ENCODE peak calls at places on chromosomes 16 and 17, in nine cellular contexts. L is lower leg skin, T is MG63, E is A549, Q is ascending aorta, H is colonic mucosa, R is adrenal gland, Y is endothelial cell of umbilical vein, G is stomach. F is an unnamed sample.

GRCh38 chr17:62562656-62563055 is 64.8 kb upstream of the MRC2 start:
- DNase-seq in L (no peak), T (peak), E (peak), Q (no peak), H (peak), R (peak), Y (peak), G (no peak), F (no peak)

GRCh38 chr16:7548796-7549318 is 216.2 kb downstream of the RBFOX1 start:
- DNase-seq in L (no peak), T (no peak), E (no peak), Q (no peak), H (no peak), R (no peak), Y (no peak), G (no peak), F (no peak)

GRCh38 chr16:75420987-75421819 is 12.1 kb downstream of the CFDP1 start:
- DNase-seq in L (peak), T (no peak), E (peak), Q (no peak), H (peak), R (peak), Y (no peak), G (peak), F (no peak)

GRCh38 chr16:31464348-31464769 is 5.1 kb downstream of the ARMC5 start:
- DNase-seq in L (no peak), T (no peak), E (no peak), Q (peak), H (peak), R (peak), Y (no peak), G (no peak), F (no peak)

GRCh38 chr17:21164226-21165019 is 37.7 kb downstream of the DHRS7B start:
- DNase-seq in L (no peak), T (no peak), E (no peak), Q (no peak), H (no peak), R (no peak), Y (no peak), G (no peak), F (peak)

GRCh38 chr16:57471852-57472664 is 9.6 kb downstream of the POLR2C start:
- DNase-seq in L (peak), T (no peak), E (peak), Q (peak), H (peak), R (no peak), Y (no peak), G (no peak), F (no peak)

GRCh38 chr16:27651299-27651698 is 101.4 kb downstream of the KATNIP start:
- DNase-seq in L (no peak), T (no peak), E (no peak), Q (no peak), H (no peak), R (no peak), Y (no peak), G (no peak), F (no peak)

GRCh38 chr17:77948690-77949114 is 9.8 kb upstream of the TNRC6C start:
- DNase-seq in L (peak), T (no peak), E (peak), Q (peak), H (no peak), R (peak), Y (peak), G (no peak), F (no peak)

GRCh38 chr16:55478827-55479559 is at the start of gene MMP2:
- DNase-seq in L (peak), T (peak), E (no peak), Q (peak), H (peak), R (peak), Y (peak), G (peak), F (no peak)

GRCh38 chr16:49884033-49884707 is 28.3 kb upstream of the ZNF423 start:
- DNase-seq in L (no peak), T (no peak), E (no peak), Q (no peak), H (peak), R (no peak), Y (no peak), G (no peak), F (no peak)

GRCh38 chr16:55391760-55392375 is 67.9 kb downstream of the IRX6 start:
- DNase-seq in L (no peak), T (no peak), E (no peak), Q (no peak), H (no peak), R (no peak), Y (no peak), G (no peak), F (no peak)

GRCh38 chr16:49890876-49891275 is 35.0 kb upstream of the ZNF423 start:
- DNase-seq in L (no peak), T (no peak), E (peak), Q (no peak), H (peak), R (no peak), Y (peak), G (no peak), F (peak)

GRCh38 chr16:17225551-17225950 is 245.2 kb downstream of the XYLT1 start:
- DNase-seq in L (no peak), T (no peak), E (no peak), Q (no peak), H (no peak), R (no peak), Y (no peak), G (no peak), F (no peak)

GRCh38 chr16:65095090-65095728 is 26.7 kb downstream of the CDH11 start:
- DNase-seq in L (no peak), T (no peak), E (no peak), Q (no peak), H (no peak), R (no peak), Y (no peak), G (no peak), F (no peak)

GRCh38 chr16:11989238-11990160 is 13.0 kb downstream of the SNX29 start:
- DNase-seq in L (no peak), T (no peak), E (no peak), Q (no peak), H (no peak), R (no peak), Y (no peak), G (no peak), F (no peak)

GRCh38 chr16:57045694-57046381 is 46.5 kb upstream of the CPNE2 start:
- DNase-seq in L (peak), T (no peak), E (peak), Q (peak), H (peak), R (peak), Y (peak), G (peak), F (peak)

GRCh38 chr17:31672161-31672819 is 186.8 kb downstream of the COPRS start:
- DNase-seq in L (peak), T (peak), E (no peak), Q (no peak), H (no peak), R (no peak), Y (no peak), G (no peak), F (no peak)

GRCh38 chr16:71673190-71673956 is 47.4 kb downstream of the MARVELD3 start:
- DNase-seq in L (no peak), T (no peak), E (no peak), Q (no peak), H (no peak), R (no peak), Y (no peak), G (no peak), F (no peak)

GRCh38 chr17:36610472-36610871 is 9.1 kb downstream of the MRM1 start:
- DNase-seq in L (no peak), T (peak), E (no peak), Q (no peak), H (no peak), R (peak), Y (no peak), G (no peak), F (no peak)

GRCh38 chr17:59465949-59466307 is 99.5 kb upstream of the DHX40 start:
- DNase-seq in L (no peak), T (no peak), E (no peak), Q (no peak), H (no peak), R (no peak), Y (no peak), G (no peak), F (no peak)

GRCh38 chr16:27506771-27507170 is 42.9 kb downstream of the GTF3C1 start:
- DNase-seq in L (no peak), T (no peak), E (no peak), Q (no peak), H (no peak), R (no peak), Y (no peak), G (no peak), F (no peak)

GRCh38 chr17:33163827-33164555 is 129.1 kb downstream of the ASIC2 start:
- DNase-seq in L (no peak), T (no peak), E (no peak), Q (no peak), H (no peak), R (peak), Y (no peak), G (no peak), F (no peak)

GRCh38 chr17:30995347-30995746 is 24.5 kb downstream of the RNF135 start:
- DNase-seq in L (no peak), T (no peak), E (no peak), Q (no peak), H (no peak), R (no peak), Y (no peak), G (no peak), F (no peak)

GRCh38 chr17:15494821-15495220 is 27.4 kb upstream of the CDRT4 start:
- DNase-seq in L (no peak), T (no peak), E (no peak), Q (no peak), H (no peak), R (no peak), Y (no peak), G (no peak), F (no peak)

GRCh38 chr17:82892869-82893565 is 53.2 kb upstream of the ZNF750 start:
- DNase-seq in L (no peak), T (no peak), E (no peak), Q (no peak), H (no peak), R (no peak), Y (peak), G (peak), F (no peak)

DNA sequence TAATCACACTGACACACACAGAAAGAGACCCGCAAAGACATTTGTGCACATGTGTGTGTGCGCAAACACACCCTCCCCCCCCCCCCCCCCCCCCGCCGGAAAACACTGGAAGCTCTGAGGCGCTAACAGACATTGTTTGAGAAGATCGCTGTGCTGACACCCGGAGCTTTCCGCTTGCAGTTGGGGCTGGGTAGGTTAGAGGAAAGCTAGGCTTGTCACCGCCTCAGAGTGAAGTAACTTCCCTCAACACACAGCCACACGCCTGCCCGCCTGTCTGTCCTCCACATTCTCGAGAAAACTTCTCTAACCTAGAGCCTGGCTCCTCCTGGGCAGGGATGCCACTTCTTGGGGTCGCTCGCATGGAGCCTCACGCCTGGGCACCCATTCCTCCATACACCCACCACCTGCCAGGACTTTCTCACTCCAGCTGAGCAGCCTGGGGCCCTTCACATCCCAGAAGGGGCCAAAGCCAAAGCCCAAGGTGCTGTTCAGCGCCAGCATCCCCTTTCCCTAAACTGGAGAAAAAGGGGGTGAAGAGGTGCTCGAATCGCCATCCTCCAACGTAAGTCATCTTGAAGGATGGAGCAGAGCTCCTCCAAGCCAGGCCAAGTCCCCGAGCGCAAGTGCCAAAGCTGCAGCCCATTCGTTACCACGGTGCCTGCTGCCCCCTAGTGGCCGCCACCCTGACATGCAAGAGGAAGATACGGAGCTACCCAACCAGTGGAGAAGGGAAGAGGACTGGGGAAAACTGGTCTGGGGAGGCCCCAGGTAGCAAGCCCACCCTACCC is 63.4 kb downstream of the MYO18A start:
- DNase-seq in L (peak), T (peak), E (peak), Q (peak), H (peak), R (peak), Y (peak), G (peak), F (peak)
- H3K4me3 ChIP-seq in L (no peak), T (no peak), E (no peak), Q (no peak), H (no peak), R (no peak), Y (no peak), G (no peak), F (no peak)

GRCh38 chr17:79811036-79811887 is 14.4 kb upstream of the CBX8 start:
- DNase-seq in L (no peak), T (peak), E (peak), Q (no peak), H (no peak), R (no peak), Y (peak), G (no peak), F (peak)
- H3K4me3 ChIP-seq in L (no peak), T (no peak), E (peak), Q (no peak), H (no peak), R (no peak), Y (no peak), G (peak), F (no peak)

DNA sequence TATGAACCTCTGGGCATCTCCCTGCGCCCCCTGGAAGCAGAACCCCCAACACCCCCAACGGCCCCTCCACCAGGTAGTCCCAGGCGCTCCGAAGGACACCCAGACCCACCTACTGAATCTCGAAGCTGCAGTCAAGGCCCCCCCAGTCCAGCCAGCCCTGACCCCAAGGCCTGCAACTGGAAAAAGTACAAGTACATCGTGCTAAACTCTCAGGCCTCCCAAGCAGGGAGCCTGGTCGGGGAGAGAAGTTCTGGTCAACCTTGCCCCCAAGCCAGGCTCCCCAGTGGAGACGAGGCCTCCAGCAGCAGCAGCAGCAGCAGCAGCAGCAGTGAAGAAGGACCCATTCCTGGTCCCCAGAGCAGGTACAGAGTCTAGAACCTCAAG is 1.5 kb downstream of the BCL6B start:
- DNase-seq in L (no peak), T (no peak), E (no peak), Q (no peak), H (peak), R (no peak), Y (no peak), G (no peak), F (no peak)
- H3K4me3 ChIP-seq in L (no peak), T (no peak), E (no peak), Q (no peak), H (no peak), R (no peak), Y (peak), G (peak), F (no peak)

GRCh38 chr16:87957296-87958069 is 6.2 kb downstream of the BANP start:
- DNase-seq in L (no peak), T (no peak), E (no peak), Q (no peak), H (no peak), R (no peak), Y (no peak), G (no peak), F (no peak)
- H3K4me3 ChIP-seq in L (no peak), T (no peak), E (no peak), Q (no peak), H (no peak), R (no peak), Y (no peak), G (no peak), F (no peak)

DNA sequence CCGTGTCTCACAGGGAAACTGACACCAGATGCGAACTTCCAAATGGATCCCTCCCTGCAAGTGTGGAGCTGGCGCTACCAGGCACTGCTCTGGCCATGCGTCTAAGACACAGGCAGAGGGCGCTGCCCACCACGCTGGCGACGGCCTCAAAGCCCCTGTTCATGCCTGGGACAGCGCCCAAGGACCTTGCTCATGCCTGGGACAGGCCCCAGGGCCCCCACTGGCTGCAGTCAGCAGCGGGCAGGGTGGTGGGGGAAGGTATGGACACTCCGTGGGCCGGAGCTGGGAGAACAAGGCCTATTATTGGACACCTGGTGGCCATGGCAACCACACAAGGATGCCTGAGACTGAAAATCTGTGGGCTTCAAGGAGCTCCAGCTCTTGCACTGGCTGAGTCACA is 8.8 kb downstream of the ZG16B start:
- DNase-seq in L (no peak), T (peak), E (peak), Q (no peak), H (peak), R (peak), Y (peak), G (peak), F (peak)
- H3K4me3 ChIP-seq in L (no peak), T (no peak), E (no peak), Q (no peak), H (no peak), R (no peak), Y (no peak), G (no peak), F (no peak)

DNA sequence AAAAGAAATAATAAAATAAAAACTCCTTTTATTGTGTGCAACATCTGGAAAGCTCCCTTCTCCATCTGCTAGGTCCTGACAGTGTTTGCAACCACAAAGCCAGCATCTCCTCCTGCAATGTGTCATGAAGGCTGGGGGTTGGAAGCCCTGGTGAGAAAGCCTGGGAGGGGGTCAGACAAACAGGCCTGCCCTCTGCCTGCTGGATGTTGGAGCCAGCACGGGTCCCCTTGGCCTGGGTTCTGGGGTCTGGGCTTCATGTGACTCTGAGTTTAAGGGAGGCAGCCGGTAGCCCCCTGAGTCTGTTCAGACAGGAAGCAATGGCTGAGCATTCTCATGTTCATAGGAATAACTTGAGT is 33.1 kb upstream of the AXIN2 start:
- DNase-seq in L (no peak), T (no peak), E (no peak), Q (no peak), H (no peak), R (no peak), Y (no peak), G (no peak), F (no peak)
- H3K4me3 ChIP-seq in L (no peak), T (peak), E (no peak), Q (no peak), H (no peak), R (no peak), Y (no peak), G (peak), F (no peak)

DNA sequence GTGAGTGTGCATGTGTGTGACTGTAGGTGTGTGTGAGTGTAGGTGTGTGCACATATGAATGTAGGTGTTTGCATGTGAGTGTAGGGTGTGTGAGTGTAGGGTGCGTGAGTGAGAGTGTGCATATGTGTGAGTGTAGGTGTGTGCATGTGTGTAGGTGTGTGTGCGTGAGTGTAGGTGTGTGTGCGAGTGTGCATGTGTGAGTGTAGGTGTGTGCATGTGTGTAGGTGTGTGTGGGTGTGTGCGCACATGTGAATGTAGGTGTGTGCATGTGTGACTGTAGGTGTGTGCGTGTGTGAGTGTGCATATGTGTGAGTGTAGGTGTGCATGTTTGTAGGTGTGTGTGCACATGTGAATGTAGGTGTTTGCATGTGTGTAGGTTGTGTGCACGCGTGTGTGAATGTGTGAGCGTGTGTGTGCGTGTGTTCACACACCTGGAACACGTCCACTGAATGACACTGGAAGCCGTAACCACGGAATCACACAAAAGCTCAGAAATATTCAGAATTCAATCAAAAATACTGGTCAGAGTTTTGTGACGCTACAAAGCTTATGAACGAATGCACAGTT is 30.6 kb downstream of the MRM3 start:
- DNase-seq in L (no peak), T (no peak), E (no peak), Q (no peak), H (no peak), R (no peak), Y (no peak), G (no peak), F (no peak)
- H3K4me3 ChIP-seq in L (no peak), T (no peak), E (no peak), Q (no peak), H (no peak), R (no peak), Y (no peak), G (no peak), F (no peak)

F was measured in OCI-LY7.